ENCODE peak calls at places on chromosome 11, in five cellular contexts. U, J, G, O and R are unnamed samples.

GRCh38 chr11:75777461-75778110 is 9.0 kb downstream of the DGAT2 start:
- DNase-seq in U (no peak), O (no peak), G (peak; percentile 37), J (no peak), R (no peak)

GRCh38 chr11:130606181-130606580 is 157.7 kb downstream of the ADAMTS15 start:
- DNase-seq in G (no peak), J (no peak), U (no peak), O (no peak), R (no peak)

GRCh38 chr11:125207866-125208425 is 43.4 kb downstream of the PKNOX2 start:
- DNase-seq in U (no peak), J (no peak), G (no peak), O (no peak), R (no peak)

GRCh38 chr11:6251990-6252473 is 7.6 kb upstream of the CCKBR start:
- DNase-seq in O (no peak), J (no peak), G (no peak), U (no peak), R (no peak)

GRCh38 chr11:8698917-8699441 is 16.4 kb downstream of the RPL27A start:
- DNase-seq in G (no peak), O (no peak), U (no peak), J (no peak), R (no peak)

GRCh38 chr11:11552688-11553087 is 69.1 kb downstream of the GALNT18 start:
- DNase-seq in G (no peak), U (no peak), O (no peak), J (no peak), R (no peak)

GRCh38 chr11:68214173-68215086 is 1.3 kb upstream of the KMT5B start:
- DNase-seq in G (no peak), O (no peak), U (no peak), J (no peak), R (no peak)

GRCh38 chr11:77396911-77397310 is 77.0 kb downstream of the PAK1 start:
- DNase-seq in U (no peak), G (no peak), O (no peak), J (no peak), R (no peak)

GRCh38 chr11:2700415-2701211 is 819 bp upstream of the KCNQ1OT1 start:
- DNase-seq in O (no peak), G (peak; percentile 31), J (no peak), U (peak; percentile 60), R (no peak)

GRCh38 chr11:75562836-75563484 is 907 bp downstream of the SERPINH1 start:
- DNase-seq in U (no peak), G (no peak), O (no peak), J (no peak), R (no peak)

GRCh38 chr11:10659339-10660216 is 34.0 kb downstream of the IRAG1 start:
- DNase-seq in J (no peak), G (no peak), U (peak; percentile 22), O (no peak), R (no peak)